ENCODE peak calls at places on chromosomes 7 and 10, in nine cellular contexts. One of them, this sample, is unnamed.

GRCh38 chr7:36607206-36607515 is 117.1 kb downstream of the AOAH start:
- DNase-seq in astrocyte: no peak
- DNase-seq in upper lobe of right lung: no peak
- DNase-seq in mammary epithelial cell: no peak
- DNase-seq in nephron progenitor cell: no peak
- DNase-seq in PC-3: no peak
- DNase-seq in GM10248: no peak
- DNase-seq in uterus: no peak
- DNase-seq in foreskin keratinocyte: no peak
- DNase-seq in this sample: no peak

GRCh38 chr10:38094923-38095574 is 912 bp downstream of the ZNF37A start:
- DNase-seq in astrocyte: no peak
- DNase-seq in upper lobe of right lung: no peak
- DNase-seq in mammary epithelial cell: no peak
- DNase-seq in nephron progenitor cell: no peak
- DNase-seq in PC-3: no peak
- DNase-seq in GM10248: no peak
- DNase-seq in uterus: no peak
- DNase-seq in foreskin keratinocyte: no peak
- DNase-seq in this sample: peak

GRCh38 chr7:84113286-84113685 is 81.3 kb downstream of the SEMA3A start:
- DNase-seq in astrocyte: no peak
- DNase-seq in upper lobe of right lung: no peak
- DNase-seq in mammary epithelial cell: no peak
- DNase-seq in nephron progenitor cell: no peak
- DNase-seq in PC-3: no peak
- DNase-seq in GM10248: no peak
- DNase-seq in uterus: no peak
- DNase-seq in foreskin keratinocyte: no peak
- DNase-seq in this sample: no peak

GRCh38 chr10:103750836-103751235 is 104.5 kb downstream of the SH3PXD2A start:
- DNase-seq in astrocyte: peak
- DNase-seq in upper lobe of right lung: no peak
- DNase-seq in mammary epithelial cell: no peak
- DNase-seq in nephron progenitor cell: no peak
- DNase-seq in PC-3: no peak
- DNase-seq in GM10248: no peak
- DNase-seq in uterus: no peak
- DNase-seq in foreskin keratinocyte: no peak
- DNase-seq in this sample: no peak

GRCh38 chr7:121339082-121339481 is 10.3 kb downstream of the WNT16 start:
- DNase-seq in astrocyte: no peak
- DNase-seq in upper lobe of right lung: no peak
- DNase-seq in mammary epithelial cell: no peak
- DNase-seq in nephron progenitor cell: no peak
- DNase-seq in PC-3: no peak
- DNase-seq in GM10248: no peak
- DNase-seq in uterus: no peak
- DNase-seq in foreskin keratinocyte: no peak
- DNase-seq in this sample: no peak

GRCh38 chr7:696426-697258 is 29.9 kb upstream of the DNAAF5 start:
- DNase-seq in astrocyte: no peak
- DNase-seq in upper lobe of right lung: peak
- DNase-seq in mammary epithelial cell: no peak
- DNase-seq in nephron progenitor cell: no peak
- DNase-seq in PC-3: no peak
- DNase-seq in GM10248: no peak
- DNase-seq in uterus: no peak
- DNase-seq in foreskin keratinocyte: no peak
- DNase-seq in this sample: no peak

GRCh38 chr7:142012825-142013506 is 17.3 kb downstream of the MGAM start:
- DNase-seq in astrocyte: no peak
- DNase-seq in upper lobe of right lung: no peak
- DNase-seq in mammary epithelial cell: peak
- DNase-seq in nephron progenitor cell: no peak
- DNase-seq in PC-3: peak
- DNase-seq in GM10248: no peak
- DNase-seq in uterus: no peak
- DNase-seq in foreskin keratinocyte: peak
- DNase-seq in this sample: peak

GRCh38 chr10:44939691-44940401 is 19.8 kb upstream of the RASSF4 start:
- DNase-seq in astrocyte: no peak
- DNase-seq in upper lobe of right lung: no peak
- DNase-seq in mammary epithelial cell: no peak
- DNase-seq in nephron progenitor cell: no peak
- DNase-seq in PC-3: no peak
- DNase-seq in GM10248: no peak
- DNase-seq in uterus: no peak
- DNase-seq in foreskin keratinocyte: no peak
- DNase-seq in this sample: no peak

GRCh38 chr10:97889461-97890265 is 40.0 kb downstream of the GOLGA7B start:
- DNase-seq in astrocyte: peak
- DNase-seq in upper lobe of right lung: peak
- DNase-seq in mammary epithelial cell: peak
- DNase-seq in nephron progenitor cell: peak
- DNase-seq in PC-3: peak
- DNase-seq in GM10248: no peak
- DNase-seq in uterus: no peak
- DNase-seq in foreskin keratinocyte: peak
- DNase-seq in this sample: peak

GRCh38 chr10:72334832-72335393 is 19.8 kb downstream of the DNAJB12 start:
- DNase-seq in astrocyte: peak
- DNase-seq in upper lobe of right lung: peak
- DNase-seq in mammary epithelial cell: peak
- DNase-seq in nephron progenitor cell: no peak
- DNase-seq in PC-3: no peak
- DNase-seq in GM10248: peak
- DNase-seq in uterus: peak
- DNase-seq in foreskin keratinocyte: peak
- DNase-seq in this sample: peak

GRCh38 chr7:64874562-64875250 is 28.4 kb upstream of the ZNF273 start:
- DNase-seq in astrocyte: no peak
- DNase-seq in upper lobe of right lung: no peak
- DNase-seq in mammary epithelial cell: no peak
- DNase-seq in nephron progenitor cell: no peak
- DNase-seq in PC-3: no peak
- DNase-seq in GM10248: peak
- DNase-seq in uterus: no peak
- DNase-seq in foreskin keratinocyte: no peak
- DNase-seq in this sample: no peak

GRCh38 chr10:79196470-79197461 is 128.0 kb downstream of the ZMIZ1 start:
- DNase-seq in astrocyte: no peak
- DNase-seq in upper lobe of right lung: peak
- DNase-seq in mammary epithelial cell: peak
- DNase-seq in nephron progenitor cell: peak
- DNase-seq in PC-3: peak
- DNase-seq in GM10248: peak
- DNase-seq in uterus: peak
- DNase-seq in foreskin keratinocyte: no peak
- DNase-seq in this sample: peak

GRCh38 chr10:79197558-79197957 is 128.8 kb downstream of the ZMIZ1 start:
- DNase-seq in astrocyte: no peak
- DNase-seq in upper lobe of right lung: no peak
- DNase-seq in mammary epithelial cell: no peak
- DNase-seq in nephron progenitor cell: no peak
- DNase-seq in PC-3: no peak
- DNase-seq in GM10248: no peak
- DNase-seq in uterus: no peak
- DNase-seq in foreskin keratinocyte: no peak
- DNase-seq in this sample: no peak

GRCh38 chr10:79193694-79194382 is 125.1 kb downstream of the ZMIZ1 start:
- DNase-seq in astrocyte: no peak
- DNase-seq in upper lobe of right lung: no peak
- DNase-seq in mammary epithelial cell: no peak
- DNase-seq in nephron progenitor cell: no peak
- DNase-seq in PC-3: no peak
- DNase-seq in GM10248: no peak
- DNase-seq in uterus: no peak
- DNase-seq in foreskin keratinocyte: no peak
- DNase-seq in this sample: no peak

GRCh38 chr10:79192677-79193003 is 123.9 kb downstream of the ZMIZ1 start:
- DNase-seq in astrocyte: peak
- DNase-seq in upper lobe of right lung: no peak
- DNase-seq in mammary epithelial cell: peak
- DNase-seq in nephron progenitor cell: no peak
- DNase-seq in PC-3: peak
- DNase-seq in GM10248: no peak
- DNase-seq in uterus: no peak
- DNase-seq in foreskin keratinocyte: no peak
- DNase-seq in this sample: peak

GRCh38 chr10:79195091-79195923 is 126.5 kb downstream of the ZMIZ1 start:
- DNase-seq in astrocyte: peak
- DNase-seq in upper lobe of right lung: peak
- DNase-seq in mammary epithelial cell: peak
- DNase-seq in nephron progenitor cell: peak
- DNase-seq in PC-3: peak
- DNase-seq in GM10248: peak
- DNase-seq in uterus: peak
- DNase-seq in foreskin keratinocyte: peak
- DNase-seq in this sample: peak
- TF ChIP-seq CTCF in astrocyte: peak
- TF ChIP-seq CTCF in upper lobe of right lung: no peak
- TF ChIP-seq CTCF in mammary epithelial cell: peak
- TF ChIP-seq CTCF in nephron progenitor cell: peak
- TF ChIP-seq CTCF in PC-3: peak
- TF ChIP-seq CTCF in GM10248: peak
- TF ChIP-seq CTCF in uterus: peak
- TF ChIP-seq CTCF in foreskin keratinocyte: peak
- TF ChIP-seq CTCF in this sample: peak

DNA sequence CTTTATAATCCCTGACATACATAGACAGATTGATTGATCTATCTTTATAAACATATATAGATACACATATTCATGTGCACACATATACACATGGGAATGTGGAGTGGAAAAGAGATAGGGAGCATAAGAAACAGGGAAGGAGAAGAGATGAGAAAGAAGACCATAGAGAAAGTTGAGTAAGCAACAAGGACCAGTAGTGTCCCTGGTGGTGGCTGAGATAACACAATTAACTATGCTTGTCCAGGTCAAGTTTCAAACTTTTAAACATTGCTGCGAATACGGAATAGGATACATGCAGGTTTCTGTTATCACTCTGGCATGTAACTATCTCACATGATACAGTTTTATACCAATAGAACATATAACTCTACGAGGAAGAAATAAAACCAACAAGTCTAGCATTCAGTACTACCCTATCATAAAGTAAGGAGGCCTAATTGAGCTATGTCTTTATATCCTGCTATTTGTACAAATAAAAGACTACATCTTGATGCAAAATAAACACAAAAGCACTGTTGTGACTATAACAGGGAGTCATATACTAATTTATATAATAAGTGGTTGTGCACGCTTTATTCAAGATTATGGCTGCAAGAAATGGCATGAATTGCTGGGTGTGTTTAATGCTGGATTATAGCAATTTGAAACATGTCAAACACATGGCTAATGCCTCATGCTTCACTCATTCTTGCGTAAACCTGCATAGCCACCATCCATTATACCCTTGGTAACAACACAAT is 8.0 kb downstream of the FOXP2 start:
- DNase-seq in astrocyte: no peak
- DNase-seq in upper lobe of right lung: no peak
- DNase-seq in mammary epithelial cell: no peak
- DNase-seq in nephron progenitor cell: no peak
- DNase-seq in PC-3: peak
- DNase-seq in GM10248: no peak
- DNase-seq in uterus: no peak
- DNase-seq in foreskin keratinocyte: peak
- DNase-seq in this sample: peak
- TF ChIP-seq CTCF in astrocyte: peak
- TF ChIP-seq CTCF in upper lobe of right lung: no peak
- TF ChIP-seq CTCF in mammary epithelial cell: peak
- TF ChIP-seq CTCF in nephron progenitor cell: peak
- TF ChIP-seq CTCF in PC-3: peak
- TF ChIP-seq CTCF in GM10248: peak
- TF ChIP-seq CTCF in uterus: no peak
- TF ChIP-seq CTCF in foreskin keratinocyte: peak
- TF ChIP-seq CTCF in this sample: peak

GRCh38 chr10:115850666-115851065 is 422.3 kb downstream of the GFRA1 start:
- DNase-seq in astrocyte: no peak
- DNase-seq in upper lobe of right lung: no peak
- DNase-seq in mammary epithelial cell: no peak
- DNase-seq in nephron progenitor cell: no peak
- DNase-seq in PC-3: no peak
- DNase-seq in GM10248: no peak
- DNase-seq in uterus: no peak
- DNase-seq in foreskin keratinocyte: no peak
- DNase-seq in this sample: no peak

GRCh38 chr10:115846528-115846927 is 426.5 kb downstream of the GFRA1 start:
- DNase-seq in astrocyte: no peak
- DNase-seq in upper lobe of right lung: no peak
- DNase-seq in mammary epithelial cell: no peak
- DNase-seq in nephron progenitor cell: no peak
- DNase-seq in PC-3: no peak
- DNase-seq in GM10248: no peak
- DNase-seq in uterus: no peak
- DNase-seq in foreskin keratinocyte: no peak
- DNase-seq in this sample: no peak

GRCh38 chr10:115844592-115844991 is 428.4 kb downstream of the GFRA1 start:
- DNase-seq in astrocyte: peak
- DNase-seq in upper lobe of right lung: no peak
- DNase-seq in mammary epithelial cell: no peak
- DNase-seq in nephron progenitor cell: no peak
- DNase-seq in PC-3: no peak
- DNase-seq in GM10248: no peak
- DNase-seq in uterus: no peak
- DNase-seq in foreskin keratinocyte: no peak
- DNase-seq in this sample: no peak

GRCh38 chr10:115849197-115849596 is 423.8 kb downstream of the GFRA1 start:
- DNase-seq in astrocyte: peak
- DNase-seq in upper lobe of right lung: no peak
- DNase-seq in mammary epithelial cell: no peak
- DNase-seq in nephron progenitor cell: no peak
- DNase-seq in PC-3: no peak
- DNase-seq in GM10248: no peak
- DNase-seq in uterus: no peak
- DNase-seq in foreskin keratinocyte: no peak
- DNase-seq in this sample: no peak

GRCh38 chr10:115845958-115846357 is 427.0 kb downstream of the GFRA1 start:
- DNase-seq in astrocyte: no peak
- DNase-seq in upper lobe of right lung: no peak
- DNase-seq in mammary epithelial cell: no peak
- DNase-seq in nephron progenitor cell: no peak
- DNase-seq in PC-3: no peak
- DNase-seq in GM10248: no peak
- DNase-seq in uterus: no peak
- DNase-seq in foreskin keratinocyte: no peak
- DNase-seq in this sample: peak
- TF ChIP-seq CTCF in astrocyte: no peak
- TF ChIP-seq CTCF in upper lobe of right lung: no peak
- TF ChIP-seq CTCF in mammary epithelial cell: no peak
- TF ChIP-seq CTCF in nephron progenitor cell: no peak
- TF ChIP-seq CTCF in PC-3: no peak
- TF ChIP-seq CTCF in GM10248: no peak
- TF ChIP-seq CTCF in uterus: no peak
- TF ChIP-seq CTCF in foreskin keratinocyte: no peak
- TF ChIP-seq CTCF in this sample: no peak

DNA sequence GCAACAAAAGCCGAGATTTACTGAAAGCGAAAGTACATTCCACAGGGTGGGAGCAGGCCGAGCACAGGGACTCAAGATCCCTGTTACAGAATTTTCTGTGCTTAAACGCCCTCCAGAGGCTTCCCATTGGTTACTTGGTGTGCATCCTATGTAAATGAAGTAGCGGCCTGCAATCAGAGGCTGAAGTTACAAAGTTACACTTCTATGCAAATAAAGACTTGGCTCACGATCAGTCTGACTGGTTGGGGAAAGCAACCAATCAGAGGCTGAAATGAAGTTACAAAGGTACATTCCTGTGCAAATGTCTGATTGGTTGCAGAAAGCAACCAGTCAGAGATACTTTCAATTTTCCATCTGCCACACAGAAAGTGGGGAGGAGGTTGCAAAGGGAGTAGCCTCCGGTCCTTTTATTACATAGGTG is 4.1 kb downstream of the ACBD7 start:
- DNase-seq in astrocyte: peak
- DNase-seq in upper lobe of right lung: no peak
- DNase-seq in mammary epithelial cell: peak
- DNase-seq in nephron progenitor cell: no peak
- DNase-seq in PC-3: peak
- DNase-seq in GM10248: no peak
- DNase-seq in uterus: peak
- DNase-seq in foreskin keratinocyte: peak
- DNase-seq in this sample: peak
- TF ChIP-seq CTCF in astrocyte: no peak
- TF ChIP-seq CTCF in upper lobe of right lung: peak
- TF ChIP-seq CTCF in mammary epithelial cell: no peak
- TF ChIP-seq CTCF in nephron progenitor cell: no peak
- TF ChIP-seq CTCF in PC-3: peak
- TF ChIP-seq CTCF in GM10248: no peak
- TF ChIP-seq CTCF in uterus: no peak
- TF ChIP-seq CTCF in foreskin keratinocyte: no peak
- TF ChIP-seq CTCF in this sample: no peak